ENCODE peak calls at places on chromosome 16, in six cellular contexts. L is MM.1S, O is GM23338, W is HepG2, B is astrocyte, Y is HCT116. I is an unnamed sample.

GRCh38 chr16:31089199-31089598 is 456 bp upstream of the PRSS53 start:
- DNase-seq in B (no peak), Y (no peak), O (no peak), W (no peak), L (no peak), I (no peak)

GRCh38 chr16:11391576-11391975 is 46.3 kb downstream of the RMI2 start:
- DNase-seq in Y (no peak), B (no peak), W (no peak), L (no peak), O (peak), I (no peak)

GRCh38 chr16:17798721-17799120 is 328.0 kb upstream of the XYLT1 start:
- DNase-seq in L (no peak), W (no peak), O (no peak), B (no peak), Y (no peak), I (no peak)

GRCh38 chr16:65537336-65537735 is 415.5 kb upstream of the CDH11 start:
- DNase-seq in B (no peak), Y (no peak), L (no peak), W (no peak), O (no peak), I (no peak)

GRCh38 chr16:25189305-25189704 is 27.4 kb upstream of the AQP8 start:
- DNase-seq in B (no peak), O (no peak), Y (no peak), W (peak), L (no peak), I (no peak)

GRCh38 chr16:81185416-81185815 is 53.1 kb upstream of the BCO1 start:
- DNase-seq in Y (no peak), O (no peak), L (no peak), B (no peak), W (no peak), I (no peak)

GRCh38 chr16:87846705-87847466 is 22.4 kb downstream of the SLC7A5 start:
- DNase-seq in W (no peak), O (no peak), L (no peak), Y (no peak), B (no peak), I (no peak)

GRCh38 chr16:15509593-15510520 is 75.5 kb downstream of the BMERB1 start:
- DNase-seq in O (peak), Y (no peak), L (no peak), B (peak), W (no peak), I (peak)

GRCh38 chr16:12775689-12776236 is 27.9 kb downstream of the CPPED1 start:
- DNase-seq in B (no peak), W (no peak), L (no peak), O (no peak), Y (no peak), I (no peak)

GRCh38 chr16:54194008-54194731 is 92.4 kb downstream of the IRX3 start:
- DNase-seq in B (peak), W (no peak), L (no peak), Y (no peak), O (peak), I (peak)

GRCh38 chr16:87945351-87946042 is 5.7 kb upstream of the BANP start:
- DNase-seq in B (peak), W (no peak), L (no peak), O (peak), Y (peak), I (peak)

GRCh38 chr16:60811051-60811608 is 1225.1 kb downstream of the CDH8 start:
- DNase-seq in L (no peak), O (no peak), Y (no peak), W (no peak), B (peak), I (no peak)

GRCh38 chr16:26680671-26681070 is 386.1 kb upstream of the C16orf82 start:
- DNase-seq in B (no peak), W (no peak), O (no peak), Y (no peak), L (no peak), I (no peak)

GRCh38 chr16:67445913-67446907 is 15.3 kb downstream of the HSD11B2 start:
- DNase-seq in O (no peak), W (peak), Y (no peak), L (no peak), B (no peak), I (no peak)

GRCh38 chr16:67445126-67445426 is 14.2 kb downstream of the HSD11B2 start:
- DNase-seq in O (no peak), L (no peak), W (no peak), Y (no peak), B (no peak), I (no peak)

GRCh38 chr16:67443299-67443698 is 12.4 kb downstream of the HSD11B2 start:
- DNase-seq in Y (no peak), O (no peak), B (no peak), W (no peak), L (no peak), I (no peak)

GRCh38 chr16:67445441-67445912 is 14.6 kb downstream of the HSD11B2 start:
- DNase-seq in Y (no peak), W (peak), O (no peak), L (no peak), B (no peak), I (no peak)

GRCh38 chr16:67444259-67445125 is 13.6 kb downstream of the HSD11B2 start:
- DNase-seq in Y (no peak), L (no peak), B (no peak), O (peak), W (no peak), I (no peak)
- TF ChIP-seq CTCF in Y (no peak), L (no peak), B (no peak), O (peak), W (peak), I (no peak)

GRCh38 chr16:73095142-73095791 is 47.3 kb upstream of the ZFHX3 start:
- DNase-seq in Y (no peak), L (no peak), B (no peak), W (no peak), O (no peak), I (no peak)
- TF ChIP-seq EZH2 in Y (no peak), L (no peak), B (no peak), W (no peak), O (no peak), I (no peak)

GRCh38 chr16:85544668-85545067 is 68.5 kb upstream of the GSE1 start:
- DNase-seq in O (no peak), Y (no peak), B (no peak), L (no peak), W (no peak), I (no peak)

GRCh38 chr16:85543998-85544397 is 69.1 kb upstream of the GSE1 start:
- DNase-seq in B (no peak), O (no peak), L (no peak), W (no peak), Y (no peak), I (no peak)

GRCh38 chr16:85545227-85545818 is 67.8 kb upstream of the GSE1 start:
- DNase-seq in W (no peak), Y (no peak), B (no peak), O (no peak), L (no peak), I (no peak)

GRCh38 chr16:85548375-85548774 is 64.7 kb upstream of the GSE1 start:
- DNase-seq in B (no peak), L (no peak), Y (no peak), W (no peak), O (no peak), I (no peak)

DNA sequence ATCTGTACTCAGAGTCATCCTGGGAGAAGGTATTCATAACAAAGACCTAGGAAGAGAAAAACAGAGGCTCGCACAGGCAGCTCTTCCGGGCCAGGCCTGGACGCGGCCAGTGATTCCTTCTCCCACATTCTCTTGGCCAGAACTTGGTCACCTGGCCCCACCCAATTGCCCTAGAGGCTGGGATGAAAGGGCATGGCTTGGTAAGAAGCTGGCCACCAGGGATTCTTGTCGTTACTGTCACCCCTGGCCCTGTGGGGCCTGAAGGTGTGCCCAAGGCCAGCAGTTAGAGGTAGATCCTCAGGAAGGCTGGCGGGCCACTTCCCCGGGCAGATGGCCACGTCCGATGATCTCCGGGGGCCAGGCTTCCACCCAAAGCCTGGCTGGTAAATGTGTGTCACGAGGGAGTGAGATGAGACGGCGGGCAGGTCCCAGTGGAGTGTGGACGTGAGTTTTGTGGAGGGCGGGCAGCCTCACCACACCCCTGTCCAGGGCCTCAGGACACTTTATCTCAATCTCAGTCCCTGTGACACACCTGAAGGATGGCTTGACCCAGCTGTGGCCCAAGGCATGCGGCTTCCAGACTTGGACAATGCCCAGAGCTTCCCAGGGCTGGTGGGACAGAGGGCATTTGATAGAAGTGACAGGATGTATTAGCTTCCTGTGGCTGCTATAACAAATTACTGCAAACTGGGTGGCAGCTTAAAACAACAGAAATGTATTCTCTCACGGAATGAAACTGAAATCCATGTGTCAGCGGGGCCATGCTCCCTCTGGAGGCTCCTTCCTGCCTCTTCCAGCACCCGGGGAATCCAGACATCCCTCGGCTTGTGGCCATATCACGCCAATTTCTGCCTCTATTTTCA is 66.3 kb upstream of the GSE1 start:
- DNase-seq in Y (no peak), L (no peak), W (no peak), O (no peak), B (no peak), I (no peak)
- TF ChIP-seq CTCF in Y (no peak), L (no peak), W (peak), O (peak), B (no peak), I (no peak)

DNA sequence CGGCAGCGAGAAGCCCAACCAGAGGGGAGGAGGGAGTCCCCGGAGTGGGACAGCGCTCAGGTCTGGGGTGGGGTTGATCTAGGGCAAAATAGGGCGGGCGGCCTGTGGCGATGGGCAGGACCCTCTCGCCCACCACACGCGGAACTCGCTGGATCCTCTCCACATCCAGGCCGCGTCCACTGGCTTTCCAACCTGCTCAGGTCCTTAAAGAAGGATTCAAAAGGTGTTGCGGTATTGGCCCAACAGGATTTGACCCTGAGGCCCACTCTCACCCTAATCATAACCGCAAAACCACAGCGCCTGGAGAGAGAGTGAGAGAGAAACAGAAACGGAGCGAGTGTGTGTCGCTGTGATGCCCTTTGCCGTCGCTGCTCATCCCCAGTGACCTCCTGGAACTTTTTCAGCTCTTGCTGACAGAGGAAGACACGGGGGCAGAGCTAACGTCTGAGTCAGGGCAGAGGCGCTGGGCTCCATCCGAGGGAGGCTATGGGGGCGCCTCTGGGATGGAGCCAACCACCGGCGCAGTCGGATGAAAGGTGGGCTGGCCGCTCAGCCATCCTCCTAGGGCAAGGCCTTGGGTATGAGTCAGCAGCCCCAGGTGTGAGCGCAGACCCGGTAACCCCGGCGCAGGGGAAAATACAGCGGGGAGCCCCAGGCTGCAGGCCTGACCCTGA is 16.7 kb upstream of the OR1F1 start:
- DNase-seq in W (no peak), Y (no peak), B (no peak), L (peak), O (no peak), I (no peak)
- TF ChIP-seq EZH2 in W (no peak), Y (no peak), B (peak), L (no peak), O (no peak), I (no peak)

GRCh38 chr16:69935278-69935711 is 15.8 kb upstream of the CLEC18A start:
- DNase-seq in L (no peak), W (no peak), O (no peak), Y (no peak), B (peak), I (no peak)
- TF ChIP-seq CTCF in L (no peak), W (no peak), O (no peak), Y (no peak), B (no peak), I (no peak)

GRCh38 chr16:66581246-66581952 is 2.1 kb downstream of the CMTM2 start:
- DNase-seq in O (no peak), Y (no peak), W (no peak), B (peak), L (no peak), I (no peak)

GRCh38 chr16:66574081-66574480 is 5.2 kb upstream of the CMTM2 start:
- DNase-seq in W (no peak), B (no peak), L (no peak), O (no peak), Y (no peak), I (no peak)

GRCh38 chr16:66580605-66581209 is 1.4 kb downstream of the CMTM2 start:
- DNase-seq in Y (no peak), L (no peak), W (peak), O (peak), B (peak), I (peak)

GRCh38 chr16:66576306-66576705 is 3.0 kb upstream of the CMTM2 start:
- DNase-seq in W (no peak), B (no peak), Y (no peak), L (no peak), O (no peak), I (no peak)

DNA sequence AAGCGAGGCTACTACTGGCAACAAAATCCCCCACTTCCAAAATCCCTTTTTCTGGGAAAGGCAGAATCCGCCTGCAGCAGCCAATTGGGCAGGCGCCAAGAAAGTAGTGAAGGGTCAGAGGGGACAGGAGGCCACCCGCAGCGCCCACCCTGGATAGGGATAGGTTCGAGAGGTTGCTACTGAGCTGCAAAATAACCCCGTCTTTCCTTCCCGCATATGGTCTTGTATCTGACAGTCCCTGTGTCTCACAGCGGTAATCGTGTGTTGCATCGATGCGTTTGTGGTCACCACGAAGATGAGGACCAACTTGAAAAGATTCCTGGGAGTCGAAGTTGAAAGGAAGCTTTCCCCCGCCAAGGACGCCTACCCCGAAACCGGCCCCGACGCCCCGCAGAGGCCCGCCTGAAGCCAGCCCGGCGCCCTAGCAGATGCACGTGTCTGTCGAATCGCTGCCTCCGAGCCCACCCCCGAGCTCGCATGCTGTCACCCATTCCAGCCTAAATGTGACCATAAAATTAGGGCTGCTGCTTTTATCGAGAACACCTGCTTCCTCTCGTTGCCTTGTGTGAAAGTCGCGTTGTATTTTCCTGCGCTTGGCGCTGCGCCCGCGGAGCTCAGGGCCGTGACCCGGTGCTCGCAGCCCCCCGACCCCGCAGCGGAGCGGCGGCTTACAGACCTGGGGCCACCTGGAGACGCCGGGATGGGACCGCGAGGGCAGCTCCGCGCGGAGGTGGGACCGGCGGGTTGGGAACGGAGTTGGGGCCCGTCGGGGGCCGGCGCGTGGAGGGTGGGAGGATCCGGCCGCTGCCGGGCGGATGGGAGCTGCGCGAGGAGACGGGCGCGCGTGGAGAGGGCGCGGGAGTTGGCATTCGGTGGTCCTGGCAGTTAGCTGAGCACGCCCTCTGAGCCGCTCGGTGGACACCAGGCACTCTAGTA is at the start of gene CMTM2:
- DNase-seq in L (no peak), W (no peak), B (no peak), Y (no peak), O (peak), I (no peak)
- TF ChIP-seq EZH2 in L (no peak), W (no peak), B (peak), Y (no peak), O (peak), I (no peak)

GRCh38 chr16:19683453-19684236 is 34.4 kb downstream of the KNOP1 start:
- DNase-seq in B (no peak), Y (no peak), W (no peak), L (no peak), O (no peak), I (no peak)

GRCh38 chr16:19681637-19682036 is 36.4 kb downstream of the KNOP1 start:
- DNase-seq in B (no peak), L (no peak), O (no peak), Y (no peak), W (no peak), I (no peak)

GRCh38 chr16:19678804-19679203 is 39.2 kb downstream of the KNOP1 start:
- DNase-seq in Y (no peak), L (no peak), W (no peak), O (no peak), B (no peak), I (no peak)

GRCh38 chr16:19677403-19677802 is 40.6 kb downstream of the KNOP1 start:
- DNase-seq in Y (no peak), B (no peak), O (no peak), L (no peak), W (no peak), I (no peak)

GRCh38 chr16:19680972-19681371 is 37.1 kb downstream of the KNOP1 start:
- DNase-seq in L (no peak), W (no peak), B (no peak), Y (no peak), O (peak), I (no peak)
- TF ChIP-seq CTCF in L (no peak), W (peak), B (no peak), Y (peak), O (peak), I (no peak)

DNA sequence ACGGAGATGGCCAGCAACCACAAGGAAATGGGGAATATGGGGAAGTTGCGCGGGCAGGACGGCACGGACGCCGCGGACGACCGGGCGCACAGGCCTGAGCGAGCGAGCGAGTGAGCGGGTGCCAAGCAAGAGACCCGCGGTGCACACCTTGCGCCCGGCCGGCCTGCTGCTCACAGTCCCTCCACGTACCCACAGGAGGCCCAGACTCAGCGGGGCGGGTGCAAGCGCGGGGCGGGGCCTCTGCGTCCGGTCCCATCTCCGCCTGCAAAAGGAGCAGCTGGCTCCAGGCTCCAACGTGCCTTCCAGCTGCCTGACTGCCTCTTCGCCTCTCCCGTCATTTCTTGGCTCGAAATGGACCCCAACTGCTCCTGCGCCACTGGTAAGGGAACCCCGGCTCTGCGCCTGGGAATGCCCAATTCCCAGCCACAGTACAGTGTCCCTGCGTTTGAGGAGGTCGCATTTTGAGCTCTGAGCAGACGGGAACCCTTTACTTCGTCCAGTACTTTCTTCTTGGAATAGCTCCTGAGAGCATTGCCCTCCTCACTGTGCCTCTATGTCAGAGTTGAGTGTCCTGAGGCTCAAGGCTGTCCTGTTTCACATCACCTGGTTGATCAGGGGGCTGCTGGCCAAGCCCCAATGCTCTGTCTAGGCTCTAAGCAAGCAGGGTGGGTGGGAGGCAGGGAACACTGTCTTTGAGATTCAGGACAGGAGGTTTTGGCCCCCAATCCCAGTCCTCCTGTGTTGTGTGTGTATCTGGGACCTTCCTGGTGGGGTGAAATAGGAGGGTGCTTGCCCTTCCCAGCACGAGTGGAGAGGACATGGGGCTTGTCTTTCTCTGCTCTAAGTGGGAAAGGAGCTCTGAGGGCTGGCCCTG is 8.1 kb upstream of the MT1E start:
- DNase-seq in Y (no peak), O (peak), W (no peak), B (peak), L (no peak), I (no peak)
- TF ChIP-seq EZH2 in Y (no peak), O (peak), W (no peak), B (no peak), L (no peak), I (no peak)

DNA sequence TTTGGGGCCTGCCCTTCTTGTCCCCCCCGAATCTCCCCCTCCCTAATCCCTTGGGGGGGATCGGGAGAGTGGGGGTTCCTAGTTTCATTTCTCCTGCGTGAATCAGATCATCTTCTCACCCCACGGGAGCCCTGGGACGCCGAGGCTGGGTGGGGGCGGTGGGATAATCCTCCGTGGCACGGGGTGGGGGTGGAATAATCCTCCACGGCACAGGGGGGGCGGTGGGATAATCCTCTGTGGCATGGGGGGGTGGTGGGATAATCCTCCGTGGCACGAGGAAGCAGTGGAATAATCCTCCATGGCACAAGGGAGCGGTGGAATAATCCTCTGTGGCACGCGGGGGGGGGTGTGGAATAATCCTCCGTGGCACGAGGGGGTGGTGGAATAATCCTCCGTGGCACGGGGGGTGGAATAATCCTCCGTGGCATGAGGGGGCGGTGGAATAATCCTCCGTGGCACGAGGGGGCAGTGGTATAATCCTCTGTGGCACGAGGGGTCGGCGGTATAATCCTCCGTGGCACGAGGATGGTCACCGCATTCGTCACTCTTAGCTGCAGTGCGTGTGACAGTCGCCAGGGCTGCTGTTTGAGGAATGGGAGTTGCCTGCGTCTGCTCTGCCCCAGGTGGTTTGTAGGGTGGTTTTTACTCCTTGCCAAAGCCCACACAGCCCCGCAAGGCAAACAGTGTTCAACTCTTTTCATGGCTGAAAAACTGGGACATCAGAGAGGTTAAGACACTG is 156.9 kb downstream of the LAT start:
- DNase-seq in O (no peak), B (no peak), W (no peak), L (no peak), Y (no peak), I (no peak)
- TF ChIP-seq CTCF in O (no peak), B (no peak), W (no peak), L (no peak), Y (no peak), I (no peak)

I was measured in A673.